ENCODE peak calls at places on chromosomes 13 and 19, in four cellular contexts. S, Y, L and T are unnamed samples.

GRCh38 chr19:55206664-55207500 is 2.4 kb downstream of the PTPRH start:
- DNase-seq in S (peak; percentile 83), Y (no peak), L (peak; percentile 75), T (no peak)

GRCh38 chr13:42215578-42216421 is 56.2 kb upstream of the AKAP11 start:
- DNase-seq in S (no peak), Y (no peak), L (no peak), T (peak; percentile 5)

GRCh38 chr19:33486407-33486806 is 35.2 kb downstream of the PEPD start:
- DNase-seq in S (no peak), Y (no peak), L (no peak), T (no peak)

GRCh38 chr13:41019027-41019487 is at the start of gene ELF1:
- DNase-seq in S (no peak), Y (no peak), L (no peak), T (peak; percentile 80)

GRCh38 chr13:36752673-36753072 is 66.3 kb upstream of the RFXAP start:
- DNase-seq in S (no peak), Y (no peak), L (no peak), T (no peak)

GRCh38 chr13:110070511-110071120 is 236.3 kb downstream of the COL4A1 start:
- DNase-seq in S (no peak), Y (no peak), L (no peak), T (no peak)

GRCh38 chr19:57689750-57690149 is 8.0 kb downstream of the ZNF551 start:
- DNase-seq in S (no peak), Y (no peak), L (no peak), T (no peak)

GRCh38 chr13:19181621-19182485 is at the start of gene TUBA3C:
- DNase-seq in S (no peak), Y (no peak), L (no peak), T (no peak)

GRCh38 chr19:55082023-55082851 is 6.6 kb downstream of the EPS8L1 start:
- DNase-seq in S (no peak), Y (peak; percentile 47), L (no peak), T (peak; percentile 73)

GRCh38 chr19:35618857-35619256 is 6.3 kb downstream of the HAUS5 start:
- DNase-seq in S (no peak), Y (no peak), L (no peak), T (no peak)

GRCh38 chr13:71285700-71286099 is 581.3 kb downstream of the DACH1 start:
- DNase-seq in S (no peak), Y (no peak), L (no peak), T (no peak)

GRCh38 chr13:27619711-27620376 is 485 bp downstream of the LNX2 start:
- DNase-seq in S (peak; percentile 57), Y (no peak), L (peak; percentile 38), T (no peak)

GRCh38 chr13:40994581-40995230 is 24.4 kb downstream of the ELF1 start:
- DNase-seq in S (no peak), Y (no peak), L (no peak), T (peak; percentile 59)

GRCh38 chr13:60591348-60591747 is 194.3 kb downstream of the TDRD3 start:
- DNase-seq in S (no peak), Y (no peak), L (no peak), T (no peak)

GRCh38 chr19:41537789-41538188 is 38.2 kb upstream of the CEACAM21 start:
- DNase-seq in S (no peak), Y (no peak), L (no peak), T (no peak)

GRCh38 chr19:13234518-13234917 is 84.3 kb downstream of the IER2 start:
- DNase-seq in S (peak; percentile 29), Y (no peak), L (peak; percentile 18), T (peak; percentile 43)

GRCh38 chr13:29162638-29163037 is 342.5 kb downstream of the MTUS2 start:
- DNase-seq in S (no peak), Y (no peak), L (no peak), T (no peak)

GRCh38 chr13:43269037-43269476 is 245.7 kb downstream of the DNAJC15 start:
- DNase-seq in S (no peak), Y (no peak), L (no peak), T (no peak)

GRCh38 chr19:12872941-12873890 is 8.0 kb downstream of the DNASE2 start:
- DNase-seq in S (peak; percentile 51), Y (peak; percentile 83), L (no peak), T (no peak)

GRCh38 chr13:112759053-112759452 is 69.2 kb downstream of the ATP11A start:
- DNase-seq in S (no peak), Y (no peak), L (no peak), T (no peak)

GRCh38 chr19:53047379-53047778 is 2.8 kb downstream of the ERVV-2 start:
- DNase-seq in S (no peak), Y (no peak), L (no peak), T (no peak)

GRCh38 chr19:29812080-29812880 is 489 bp downstream of the CCNE1 start:
- DNase-seq in S (peak; percentile 29), Y (no peak), L (peak; percentile 20), T (peak; percentile 35)

GRCh38 chr19:2230807-2231533 is 5.2 kb downstream of the PLEKHJ1 start:
- DNase-seq in S (no peak), Y (no peak), L (no peak), T (no peak)

GRCh38 chr19:40638327-40638726 is 37.2 kb downstream of the LTBP4 start:
- DNase-seq in S (no peak), Y (no peak), L (no peak), T (no peak)

GRCh38 chr13:30464496-30465351 is 1.0 kb downstream of the HMGB1 start:
- DNase-seq in S (peak; percentile 78), Y (no peak), L (peak; percentile 78), T (peak; percentile 88)

GRCh38 chr13:27425151-27425917 is 915 bp downstream of the GTF3A start:
- DNase-seq in S (no peak), Y (no peak), L (no peak), T (no peak)

GRCh38 chr19:5083547-5083965 is 114.6 kb downstream of the KDM4B start:
- DNase-seq in S (peak; percentile 51), Y (no peak), L (peak; percentile 37), T (no peak)

GRCh38 chr13:111886217-111886945 is 180.6 kb upstream of the SOX1 start:
- DNase-seq in S (no peak), Y (no peak), L (no peak), T (no peak)

GRCh38 chr19:7521551-7522071 is 813 bp upstream of the MCOLN1 start:
- DNase-seq in S (no peak), Y (no peak), L (no peak), T (no peak)
- H3K4me3 ChIP-seq in S (peak overlapping the region; percentile 88), Y (peak overlapping the region; percentile 82), L (peak overlapping the region; percentile 84), T (no peak overlapping the region)

GRCh38 chr13:113828282-113828825 is 35.5 kb downstream of the GAS6 start:
- DNase-seq in S (no peak), Y (no peak), L (no peak), T (no peak)
- H3K36me3 ChIP-seq in S (peaks cover 66% of the 10 kb centered on the region), Y (no peaks in the 10 kb centered on the region), L (peaks cover 71% of the 10 kb centered on the region), T (no peaks in the 10 kb centered on the region)

GRCh38 chr19:46821512-46822359 is 28.9 kb downstream of the AP2S1 start:
- DNase-seq in S (no peak), Y (no peak), L (peak; percentile 40), T (peak; percentile 75)
- H3K4me3 ChIP-seq in S (no peak overlapping the region), Y (no peak overlapping the region), L (no peak overlapping the region), T (no peak overlapping the region)

GRCh38 chr19:7930765-7931164 is 4.8 kb upstream of the CTXN1 start:
- DNase-seq in S (no peak), Y (no peak), L (no peak), T (no peak)

GRCh38 chr19:7932276-7932929 is 6.5 kb upstream of the CTXN1 start:
- DNase-seq in S (no peak), Y (no peak), L (no peak), T (no peak)

GRCh38 chr19:7933411-7933810 is 7.5 kb upstream of the CTXN1 start:
- DNase-seq in S (no peak), Y (no peak), L (no peak), T (no peak)

GRCh38 chr19:7932930-7933300 is 7.0 kb upstream of the CTXN1 start:
- DNase-seq in S (no peak), Y (no peak), L (no peak), T (no peak)

GRCh38 chr19:7931221-7932061 is 5.5 kb upstream of the CTXN1 start:
- DNase-seq in S (no peak), Y (no peak), L (no peak), T (peak; percentile 14)
- H3K36me3 ChIP-seq in S (peaks cover 73% of the 10 kb centered on the region), Y (peaks cover 61% of the 10 kb centered on the region), L (peaks cover 62% of the 10 kb centered on the region), T (peaks cover 23% of the 10 kb centered on the region)

GRCh38 chr13:49374585-49375290 is 69.1 kb downstream of the CAB39L start:
- DNase-seq in S (no peak), Y (no peak), L (no peak), T (no peak)
- H3K4me3 ChIP-seq in S (no peak overlapping the region), Y (no peak overlapping the region), L (no peak overlapping the region), T (no peak overlapping the region)